ENCODE peak calls at places on chromosomes 3 and 15, in eight cellular contexts. One of them, this sample, is unnamed. For H3K27me3, the result is how much of the 10 kb centered on the place peaks cover.

GRCh38 chr3:79491029-79491634 is 276.7 kb downstream of the ROBO1 start:
- DNase-seq in transverse colon: no peak
- DNase-seq in sigmoid colon: no peak
- DNase-seq in stomach: no peak
- DNase-seq in HCT116: no peak
- DNase-seq in breast epithelium: no peak
- DNase-seq in prostate gland: no peak
- DNase-seq in endothelial cell of umbilical vein: no peak
- DNase-seq in this sample: no peak

GRCh38 chr15:23397779-23398178 is 43.2 kb downstream of the GOLGA8S start:
- DNase-seq in transverse colon: no peak
- DNase-seq in breast epithelium: no peak
- DNase-seq in stomach: no peak
- DNase-seq in sigmoid colon: no peak
- DNase-seq in prostate gland: peak
- DNase-seq in endothelial cell of umbilical vein: no peak
- DNase-seq in HCT116: no peak
- DNase-seq in this sample: no peak

GRCh38 chr3:63975705-63976104 is 47.6 kb downstream of the PSMD6 start:
- DNase-seq in sigmoid colon: peak
- DNase-seq in transverse colon: no peak
- DNase-seq in stomach: no peak
- DNase-seq in endothelial cell of umbilical vein: peak
- DNase-seq in breast epithelium: no peak
- DNase-seq in prostate gland: peak
- DNase-seq in HCT116: no peak
- DNase-seq in this sample: no peak

GRCh38 chr15:32730677-32731654 is 13.2 kb downstream of the GREM1 start:
- DNase-seq in prostate gland: peak
- DNase-seq in breast epithelium: no peak
- DNase-seq in HCT116: peak
- DNase-seq in transverse colon: peak
- DNase-seq in endothelial cell of umbilical vein: peak
- DNase-seq in sigmoid colon: no peak
- DNase-seq in stomach: peak
- DNase-seq in this sample: no peak

GRCh38 chr3:194849166-194849875 is 163.6 kb downstream of the FAM43A start:
- DNase-seq in stomach: no peak
- DNase-seq in prostate gland: no peak
- DNase-seq in HCT116: no peak
- DNase-seq in endothelial cell of umbilical vein: no peak
- DNase-seq in sigmoid colon: no peak
- DNase-seq in breast epithelium: no peak
- DNase-seq in transverse colon: no peak
- DNase-seq in this sample: no peak

GRCh38 chr3:14514323-14514720 is 25.8 kb downstream of the GRIP2 start:
- DNase-seq in transverse colon: no peak
- DNase-seq in sigmoid colon: peak
- DNase-seq in breast epithelium: no peak
- DNase-seq in HCT116: no peak
- DNase-seq in prostate gland: no peak
- DNase-seq in endothelial cell of umbilical vein: no peak
- DNase-seq in stomach: no peak
- DNase-seq in this sample: no peak

GRCh38 chr15:75695634-75696302 is 16.9 kb downstream of the CSPG4 start:
- DNase-seq in sigmoid colon: no peak
- DNase-seq in endothelial cell of umbilical vein: no peak
- DNase-seq in transverse colon: no peak
- DNase-seq in prostate gland: no peak
- DNase-seq in HCT116: no peak
- DNase-seq in breast epithelium: no peak
- DNase-seq in stomach: no peak
- DNase-seq in this sample: no peak

GRCh38 chr3:118550122-118550521 is 484.5 kb downstream of the IGSF11 start:
- DNase-seq in transverse colon: no peak
- DNase-seq in sigmoid colon: no peak
- DNase-seq in prostate gland: no peak
- DNase-seq in endothelial cell of umbilical vein: peak
- DNase-seq in HCT116: no peak
- DNase-seq in stomach: no peak
- DNase-seq in breast epithelium: no peak
- DNase-seq in this sample: no peak

GRCh38 chr3:71532639-71533395 is 50.7 kb downstream of the FOXP1 start:
- DNase-seq in breast epithelium: peak
- DNase-seq in prostate gland: peak
- DNase-seq in sigmoid colon: no peak
- DNase-seq in stomach: no peak
- DNase-seq in endothelial cell of umbilical vein: peak
- DNase-seq in HCT116: no peak
- DNase-seq in transverse colon: peak
- DNase-seq in this sample: no peak

GRCh38 chr3:143720381-143720780 is 127.9 kb downstream of the SLC9A9 start:
- DNase-seq in breast epithelium: no peak
- DNase-seq in stomach: no peak
- DNase-seq in sigmoid colon: no peak
- DNase-seq in transverse colon: no peak
- DNase-seq in HCT116: no peak
- DNase-seq in endothelial cell of umbilical vein: no peak
- DNase-seq in prostate gland: no peak
- DNase-seq in this sample: no peak

GRCh38 chr3:46491089-46492070 is 6.4 kb upstream of the RTP3 start:
- DNase-seq in transverse colon: no peak
- DNase-seq in stomach: peak
- DNase-seq in sigmoid colon: no peak
- DNase-seq in endothelial cell of umbilical vein: no peak
- DNase-seq in HCT116: no peak
- DNase-seq in breast epithelium: no peak
- DNase-seq in prostate gland: no peak
- DNase-seq in this sample: peak

GRCh38 chr3:39541917-39542329 is 74.4 kb downstream of the MOBP start:
- DNase-seq in prostate gland: no peak
- DNase-seq in HCT116: peak
- DNase-seq in stomach: no peak
- DNase-seq in breast epithelium: no peak
- DNase-seq in endothelial cell of umbilical vein: peak
- DNase-seq in sigmoid colon: no peak
- DNase-seq in transverse colon: no peak
- DNase-seq in this sample: no peak

GRCh38 chr15:71440479-71441071 is 325.3 kb downstream of the THSD4 start:
- DNase-seq in transverse colon: no peak
- DNase-seq in HCT116: peak
- DNase-seq in stomach: no peak
- DNase-seq in sigmoid colon: no peak
- DNase-seq in breast epithelium: no peak
- DNase-seq in prostate gland: no peak
- DNase-seq in endothelial cell of umbilical vein: peak
- DNase-seq in this sample: no peak

GRCh38 chr3:140198242-140198641 is 263.3 kb downstream of the CLSTN2 start:
- DNase-seq in sigmoid colon: no peak
- DNase-seq in endothelial cell of umbilical vein: no peak
- DNase-seq in stomach: no peak
- DNase-seq in breast epithelium: no peak
- DNase-seq in transverse colon: no peak
- DNase-seq in prostate gland: no peak
- DNase-seq in HCT116: no peak
- DNase-seq in this sample: no peak

GRCh38 chr15:92902020-92902419 is 1.9 kb downstream of the CHD2 start:
- DNase-seq in prostate gland: no peak
- DNase-seq in sigmoid colon: no peak
- DNase-seq in transverse colon: no peak
- DNase-seq in endothelial cell of umbilical vein: no peak
- DNase-seq in breast epithelium: no peak
- DNase-seq in HCT116: no peak
- DNase-seq in stomach: no peak
- DNase-seq in this sample: no peak

GRCh38 chr3:169661567-169662214 is 1.8 kb downstream of the MECOM start:
- DNase-seq in breast epithelium: no peak
- DNase-seq in sigmoid colon: no peak
- DNase-seq in transverse colon: peak
- DNase-seq in HCT116: no peak
- DNase-seq in stomach: peak
- DNase-seq in endothelial cell of umbilical vein: peak
- DNase-seq in prostate gland: no peak
- DNase-seq in this sample: no peak

GRCh38 chr15:28113426-28114113 is 14.5 kb upstream of the OCA2 start:
- DNase-seq in prostate gland: no peak
- DNase-seq in breast epithelium: no peak
- DNase-seq in endothelial cell of umbilical vein: no peak
- DNase-seq in transverse colon: no peak
- DNase-seq in sigmoid colon: peak
- DNase-seq in stomach: no peak
- DNase-seq in HCT116: no peak
- DNase-seq in this sample: no peak

GRCh38 chr3:186425788-186426730 is 64.0 kb upstream of the DGKG start:
- DNase-seq in stomach: no peak
- DNase-seq in endothelial cell of umbilical vein: no peak
- DNase-seq in HCT116: no peak
- DNase-seq in breast epithelium: peak
- DNase-seq in transverse colon: no peak
- DNase-seq in sigmoid colon: no peak
- DNase-seq in prostate gland: no peak
- DNase-seq in this sample: no peak

GRCh38 chr15:77419836-77420609 is at the start of gene PEAK1:
- DNase-seq in transverse colon: peak
- DNase-seq in stomach: peak
- DNase-seq in breast epithelium: peak
- DNase-seq in sigmoid colon: peak
- DNase-seq in HCT116: peak
- DNase-seq in prostate gland: peak
- DNase-seq in endothelial cell of umbilical vein: peak
- DNase-seq in this sample: peak
- TF ChIP-seq POLR2A in transverse colon: peak
- TF ChIP-seq POLR2A in stomach: no peak
- TF ChIP-seq POLR2A in breast epithelium: peak
- TF ChIP-seq POLR2A in sigmoid colon: peak
- TF ChIP-seq POLR2A in HCT116: peak
- TF ChIP-seq POLR2A in prostate gland: peak
- TF ChIP-seq POLR2A in endothelial cell of umbilical vein: peak
- TF ChIP-seq POLR2A in this sample: no peak

GRCh38 chr15:89749951-89750559 is 994 bp downstream of the MESP1 start:
- DNase-seq in breast epithelium: no peak
- DNase-seq in stomach: peak
- DNase-seq in HCT116: no peak
- DNase-seq in prostate gland: no peak
- DNase-seq in transverse colon: peak
- DNase-seq in sigmoid colon: no peak
- DNase-seq in endothelial cell of umbilical vein: peak
- DNase-seq in this sample: no peak

GRCh38 chr15:89746386-89746974 is 4.6 kb downstream of the MESP1 start:
- DNase-seq in stomach: no peak
- DNase-seq in endothelial cell of umbilical vein: no peak
- DNase-seq in sigmoid colon: no peak
- DNase-seq in transverse colon: peak
- DNase-seq in breast epithelium: no peak
- DNase-seq in prostate gland: peak
- DNase-seq in HCT116: no peak
- DNase-seq in this sample: no peak

GRCh38 chr15:89749059-89749458 is 2.0 kb downstream of the MESP1 start:
- DNase-seq in HCT116: no peak
- DNase-seq in prostate gland: no peak
- DNase-seq in breast epithelium: no peak
- DNase-seq in stomach: no peak
- DNase-seq in transverse colon: peak
- DNase-seq in endothelial cell of umbilical vein: no peak
- DNase-seq in sigmoid colon: peak
- DNase-seq in this sample: no peak

GRCh38 chr15:89749526-89749925 is 1.5 kb downstream of the MESP1 start:
- DNase-seq in stomach: no peak
- DNase-seq in HCT116: no peak
- DNase-seq in breast epithelium: no peak
- DNase-seq in prostate gland: no peak
- DNase-seq in endothelial cell of umbilical vein: no peak
- DNase-seq in sigmoid colon: no peak
- DNase-seq in transverse colon: no peak
- DNase-seq in this sample: no peak

DNA sequence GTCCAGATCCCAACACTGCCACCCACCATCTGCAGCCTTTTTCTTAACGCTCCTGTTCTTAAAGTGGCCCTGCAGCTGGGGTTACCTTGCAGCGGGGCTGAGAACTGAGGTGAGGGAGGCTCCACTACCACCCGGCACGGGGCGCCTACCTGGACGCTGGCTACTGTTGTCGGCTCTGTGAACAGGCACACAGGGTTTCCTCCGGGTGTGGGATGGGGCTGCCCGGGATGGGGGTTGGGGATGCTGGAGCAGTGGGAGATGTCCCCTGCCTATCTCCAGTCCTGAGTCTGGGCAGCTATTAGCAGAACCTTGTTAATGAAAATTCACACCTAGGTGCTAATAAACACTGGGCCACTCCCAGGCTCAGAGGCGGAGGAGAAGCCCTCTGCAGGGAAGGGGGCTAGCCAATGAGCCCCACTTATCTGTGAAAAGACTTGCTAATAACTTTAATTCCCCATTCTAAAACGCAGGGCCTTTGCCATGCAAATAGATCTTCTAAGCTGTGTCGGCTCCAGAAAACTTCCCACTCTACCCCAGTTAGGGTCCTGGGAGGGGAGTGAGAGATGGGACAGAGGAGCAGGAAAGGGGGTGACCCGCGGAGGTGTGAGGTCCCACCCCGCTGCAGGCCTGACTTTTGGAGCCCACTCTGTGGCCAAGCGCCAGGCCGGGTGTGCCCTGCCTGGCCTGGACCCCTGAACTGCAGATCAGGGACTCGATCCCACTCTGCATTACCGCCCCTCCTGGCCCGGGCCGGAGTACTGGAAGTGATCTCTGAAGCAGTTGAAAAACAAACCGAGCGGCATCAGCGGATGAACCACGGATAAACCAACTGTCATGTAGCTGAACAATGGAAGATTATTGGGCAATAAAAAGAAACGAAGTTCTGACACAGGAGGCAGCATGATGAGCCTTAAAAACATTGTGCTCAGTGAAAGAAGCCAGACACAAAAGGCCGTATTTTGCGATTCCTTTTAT is 3.1 kb downstream of the MESP1 start:
- DNase-seq in transverse colon: peak
- DNase-seq in stomach: no peak
- DNase-seq in sigmoid colon: peak
- DNase-seq in breast epithelium: no peak
- DNase-seq in endothelial cell of umbilical vein: no peak
- DNase-seq in prostate gland: no peak
- DNase-seq in HCT116: no peak
- DNase-seq in this sample: no peak
- H3K27me3 ChIP-seq in transverse colon: under half
- H3K27me3 ChIP-seq in stomach: under half
- H3K27me3 ChIP-seq in sigmoid colon: under half
- H3K27me3 ChIP-seq in breast epithelium: under half
- H3K27me3 ChIP-seq in endothelial cell of umbilical vein: under half
- H3K27me3 ChIP-seq in prostate gland: under half
- H3K27me3 ChIP-seq in HCT116: under half
- H3K27me3 ChIP-seq in this sample: under half

GRCh38 chr3:119660474-119661150 is at the start of gene POPDC2:
- DNase-seq in breast epithelium: peak
- DNase-seq in endothelial cell of umbilical vein: no peak
- DNase-seq in prostate gland: no peak
- DNase-seq in HCT116: no peak
- DNase-seq in transverse colon: no peak
- DNase-seq in stomach: no peak
- DNase-seq in sigmoid colon: peak
- DNase-seq in this sample: no peak
- TF ChIP-seq POLR2AphosphoS5 in breast epithelium: no peak
- TF ChIP-seq POLR2AphosphoS5 in endothelial cell of umbilical vein: no peak
- TF ChIP-seq POLR2AphosphoS5 in prostate gland: no peak
- TF ChIP-seq POLR2AphosphoS5 in HCT116: no peak
- TF ChIP-seq POLR2AphosphoS5 in transverse colon: peak
- TF ChIP-seq POLR2AphosphoS5 in stomach: no peak
- TF ChIP-seq POLR2AphosphoS5 in sigmoid colon: peak
- TF ChIP-seq POLR2AphosphoS5 in this sample: no peak

GRCh38 chr3:197456271-197457091 is 99.3 kb downstream of the BDH1 start:
- DNase-seq in stomach: peak
- DNase-seq in sigmoid colon: peak
- DNase-seq in breast epithelium: peak
- DNase-seq in endothelial cell of umbilical vein: peak
- DNase-seq in prostate gland: peak
- DNase-seq in transverse colon: peak
- DNase-seq in HCT116: peak
- DNase-seq in this sample: no peak
- TF ChIP-seq POLR2A in stomach: no peak
- TF ChIP-seq POLR2A in sigmoid colon: no peak
- TF ChIP-seq POLR2A in breast epithelium: no peak
- TF ChIP-seq POLR2A in endothelial cell of umbilical vein: peak
- TF ChIP-seq POLR2A in prostate gland: no peak
- TF ChIP-seq POLR2A in transverse colon: peak
- TF ChIP-seq POLR2A in HCT116: peak
- TF ChIP-seq POLR2A in this sample: no peak

This sample was measured in vagina.